ENCODE peak calls at places on chromosomes 6 and 20, in six cellular contexts. V is right atrium auricular region; L is CD4-positive, alpha-beta memory T cell; E is cardiac muscle cell; S is neural progenitor cell; X is breast epithelium. T is an unnamed sample. For H3K4me1 and H3K36me3, the result is how much of the 10 kb centered on the place peaks cover.

GRCh38 chr6:12280901-12281300 is 9.3 kb upstream of the EDN1 start:
- DNase-seq in V (no peak), L (no peak), E (no peak), S (no peak), X (no peak), T (no peak)

GRCh38 chr6:76779068-76779467 is 684.2 kb downstream of the HTR1B start:
- DNase-seq in V (no peak), L (no peak), E (no peak), S (no peak), X (no peak), T (no peak)

GRCh38 chr6:2196079-2196679 is 49.2 kb downstream of the GMDS start:
- DNase-seq in V (no peak), L (peak), E (peak), S (peak), X (no peak), T (peak)

GRCh38 chr20:12963456-12963855 is 45.3 kb upstream of the SPTLC3 start:
- DNase-seq in V (no peak), L (no peak), E (no peak), S (no peak), X (no peak), T (no peak)

GRCh38 chr20:33561981-33562601 is 72.2 kb downstream of the CBFA2T2 start:
- DNase-seq in V (peak), L (no peak), E (peak), S (peak), X (peak), T (no peak)

GRCh38 chr6:30615219-30615957 is 1.7 kb downstream of the PPP1R10 start:
- DNase-seq in V (no peak), L (peak), E (peak), S (peak), X (no peak), T (peak)

GRCh38 chr6:88013554-88013953 is 34.1 kb upstream of the SPACA1 start:
- DNase-seq in V (no peak), L (no peak), E (no peak), S (peak), X (no peak), T (no peak)

GRCh38 chr6:97765480-97765879 is 482.5 kb upstream of the MMS22L start:
- DNase-seq in V (no peak), L (no peak), E (no peak), S (no peak), X (no peak), T (no peak)

GRCh38 chr20:2480381-2480780 is 9.8 kb upstream of the SNRPB start:
- DNase-seq in V (no peak), L (no peak), E (no peak), S (no peak), X (no peak), T (no peak)

GRCh38 chr20:10584319-10584812 is 89.4 kb downstream of the JAG1 start:
- DNase-seq in V (no peak), L (no peak), E (no peak), S (no peak), X (no peak), T (no peak)

GRCh38 chr6:14596410-14596809 is 478.8 kb downstream of the CD83 start:
- DNase-seq in V (peak), L (no peak), E (no peak), S (no peak), X (no peak), T (no peak)

GRCh38 chr20:25223179-25223661 is 24.7 kb upstream of the PYGB start:
- DNase-seq in V (no peak), L (no peak), E (no peak), S (peak), X (no peak), T (no peak)

GRCh38 chr6:4653141-4653540 is 123.1 kb upstream of the CDYL start:
- DNase-seq in V (no peak), L (no peak), E (no peak), S (no peak), X (no peak), T (no peak)

GRCh38 chr6:16413399-16413798 is 175.0 kb downstream of the GMPR start:
- DNase-seq in V (no peak), L (peak), E (no peak), S (no peak), X (no peak), T (peak)

GRCh38 chr6:97032950-97033349 is 108.4 kb downstream of the KLHL32 start:
- DNase-seq in V (no peak), L (no peak), E (no peak), S (no peak), X (no peak), T (no peak)

GRCh38 chr6:134936927-134937326 is 13.0 kb downstream of the ALDH8A1 start:
- DNase-seq in V (no peak), L (no peak), E (no peak), S (no peak), X (no peak), T (no peak)

GRCh38 chr6:169158182-169158573 is 95.5 kb downstream of the THBS2 start:
- DNase-seq in V (no peak), L (no peak), E (no peak), S (no peak), X (no peak), T (no peak)

GRCh38 chr6:1025821-1026220 is 286.1 kb upstream of the FOXQ1 start:
- DNase-seq in V (peak), L (no peak), E (no peak), S (no peak), X (no peak), T (no peak)
- H3K4me1 ChIP-seq in V (under half), L (under half), E (under half), S (under half), X (under half), T (under half)

GRCh38 chr6:7883381-7883780 is 27.2 kb downstream of the TXNDC5 start:
- DNase-seq in V (no peak), L (no peak), E (no peak), S (no peak), X (no peak), T (no peak)
- H3K36me3 ChIP-seq in V (half or more), L (half or more), E (half or more), S (under half), X (under half), T (half or more)

GRCh38 chr6:151805286-151805840 is 2.1 kb upstream of the ESR1 start:
- DNase-seq in V (no peak), L (no peak), E (peak), S (peak), X (peak), T (no peak)
- H3K4me3 ChIP-seq in V (no peak), L (no peak), E (no peak), S (no peak), X (peak), T (no peak)

GRCh38 chr6:144742779-144743178 is 457.6 kb downstream of the UTRN start:
- DNase-seq in V (no peak), L (no peak), E (no peak), S (no peak), X (no peak), T (no peak)
- H3K4me1 ChIP-seq in V (under half), L (under half), E (under half), S (under half), X (under half), T (under half)

GRCh38 chr6:144331610-144332009 is 46.5 kb downstream of the UTRN start:
- DNase-seq in V (no peak), L (no peak), E (no peak), S (no peak), X (no peak), T (no peak)
- H3K36me3 ChIP-seq in V (under half), L (under half), E (under half), S (under half), X (under half), T (under half)

DNA sequence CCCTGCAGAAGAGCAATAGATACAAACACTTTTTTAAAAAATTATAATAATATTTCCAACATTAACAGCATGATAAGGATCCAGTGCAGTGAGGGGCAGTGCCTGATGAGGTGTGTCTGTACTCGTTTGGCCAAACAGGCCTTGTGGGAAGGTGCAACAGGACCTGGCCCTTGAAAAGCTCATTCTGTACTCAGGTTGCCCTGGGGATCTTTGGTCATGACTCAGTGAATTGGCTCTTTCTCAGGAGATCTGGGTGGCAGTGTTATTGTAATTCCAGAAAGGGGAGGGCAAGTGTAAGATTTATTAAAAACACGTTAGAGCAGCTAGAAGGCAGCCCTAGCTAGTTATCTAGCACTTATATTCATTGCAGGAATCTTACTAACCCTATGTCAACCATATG is 2.9 kb upstream of the SPINT3 start:
- DNase-seq in V (no peak), L (no peak), E (no peak), S (no peak), X (no peak), T (no peak)
- H3K4me3 ChIP-seq in V (no peak), L (no peak), E (no peak), S (no peak), X (no peak), T (no peak)

GRCh38 chr6:33430991-33431879 is 11.4 kb downstream of the SYNGAP1 start:
- DNase-seq in V (no peak), L (peak), E (peak), S (peak), X (no peak), T (peak)

GRCh38 chr6:33431880-33432541 is 12.1 kb downstream of the SYNGAP1 start:
- DNase-seq in V (no peak), L (no peak), E (no peak), S (peak), X (no peak), T (no peak)

GRCh38 chr6:33428891-33429744 is 9.3 kb downstream of the SYNGAP1 start:
- DNase-seq in V (no peak), L (no peak), E (no peak), S (no peak), X (no peak), T (no peak)

GRCh38 chr6:33429745-33430042 is 9.8 kb downstream of the SYNGAP1 start:
- DNase-seq in V (no peak), L (peak), E (no peak), S (no peak), X (no peak), T (peak)

DNA sequence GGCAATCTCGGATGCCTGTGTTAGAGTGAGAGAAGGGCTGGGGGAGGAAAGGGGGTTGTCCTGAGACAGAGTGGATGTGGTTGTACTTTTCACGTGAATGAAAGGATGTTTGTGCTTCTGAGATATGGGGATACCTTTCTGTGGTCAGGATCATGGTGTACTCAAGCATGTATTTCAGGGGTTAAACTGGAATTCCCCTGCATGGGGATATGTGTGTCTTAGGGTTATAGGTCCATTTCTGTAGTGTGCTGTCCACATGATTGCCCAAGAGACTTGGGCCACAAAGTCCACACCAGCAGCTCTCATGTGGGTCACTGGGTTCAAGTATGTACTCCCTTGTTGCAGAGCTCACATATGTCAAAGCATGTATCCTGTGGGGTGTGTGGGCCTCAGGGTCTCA is 10.5 kb downstream of the SYNGAP1 start:
- DNase-seq in V (no peak), L (no peak), E (no peak), S (no peak), X (no peak), T (peak)
- H3K4me1 ChIP-seq in V (under half), L (half or more), E (half or more), S (half or more), X (under half), T (half or more)

GRCh38 chr6:33384581-33385020 is 7.0 kb upstream of the KIFC1 start:
- DNase-seq in V (no peak), L (no peak), E (no peak), S (peak), X (no peak), T (no peak)
- H3K36me3 ChIP-seq in V (under half), L (under half), E (under half), S (under half), X (under half), T (under half)